ENCODE peak calls at places on chromosomes 5 and 9, in nine cellular contexts. S is GM20000; K is stimulated activated CD4-positive, alpha-beta T cell treated with anti-CD3 and anti-CD28 coated beads, Interleukin-12 subunit alpha, Interleukin-12 subunit beta, amount 100 ng/mL, for 4 hours; V is CD8-positive, alpha-beta T cell; A is SW 1271; O is left ventricle myocardium inferior; R is stimulated activated naive CD8-positive, alpha-beta T cell treated with anti-CD3 and anti-CD28 coated beads, Interleukin-15, Interleukin-2, amounts not matched to agents 100 U/mL and 50 U/mL, for 24 hours; Y is Right ventricle myocardium superior; G is dorsolateral prefrontal cortex. Q is an unnamed sample.

GRCh38 chr5:128673411-128673957 is 135.4 kb upstream of the FBN2 start:
- DNase-seq in S (no peak), R (no peak), O (no peak), G (no peak), Y (no peak), A (no peak), K (no peak), V (no peak), Q (no peak)

GRCh38 chr5:39395521-39395920 is 29.3 kb downstream of the DAB2 start:
- DNase-seq in O (no peak), R (no peak), V (no peak), K (no peak), S (no peak), Y (no peak), A (no peak), G (no peak), Q (no peak)

GRCh38 chr9:128409998-128410397 is 10.7 kb upstream of the CERCAM start:
- DNase-seq in A (no peak), G (peak; percentile 77), O (no peak), V (no peak), K (no peak), Y (no peak), R (no peak), S (no peak), Q (no peak)

GRCh38 chr5:133244242-133244641 is 192.4 kb downstream of the HSPA4 start:
- DNase-seq in S (peak; percentile 72), G (no peak), A (no peak), Y (no peak), K (no peak), O (no peak), V (no peak), R (no peak), Q (no peak)

GRCh38 chr9:73911814-73912213 is 585.3 kb upstream of the RORB start:
- DNase-seq in V (no peak), R (no peak), Y (no peak), A (no peak), S (no peak), O (no peak), K (no peak), G (no peak), Q (no peak)

GRCh38 chr9:12652973-12653372 is 40.2 kb upstream of the TYRP1 start:
- DNase-seq in A (no peak), G (no peak), S (no peak), V (no peak), O (no peak), K (no peak), Y (no peak), R (no peak), Q (no peak)

GRCh38 chr9:121538221-121538620 is 38.6 kb upstream of the GGTA1 start:
- DNase-seq in S (no peak), V (no peak), R (no peak), G (no peak), K (no peak), Y (peak; percentile 47), A (peak; percentile 29), O (no peak), Q (no peak)

GRCh38 chr5:44388504-44389409 is 463 bp downstream of the FGF10 start:
- DNase-seq in Y (peak; percentile 44), A (no peak), S (no peak), R (no peak), K (no peak), O (peak; percentile 14), G (no peak), V (no peak), Q (no peak)

GRCh38 chr9:4550777-4551476 is 60.7 kb downstream of the SLC1A1 start:
- DNase-seq in R (no peak), O (no peak), A (no peak), K (no peak), Y (no peak), V (no peak), S (no peak), G (no peak), Q (no peak)

GRCh38 chr5:72234265-72234700 is 85.8 kb downstream of the MRPS27 start:
- DNase-seq in A (peak; percentile 69), K (no peak), Y (no peak), V (no peak), R (no peak), S (peak; percentile 64), O (no peak), G (no peak), Q (no peak)

GRCh38 chr9:88653926-88654325 is 118.9 kb downstream of the NXNL2 start:
- DNase-seq in R (no peak), O (no peak), K (no peak), A (no peak), Y (no peak), S (no peak), G (no peak), V (no peak), Q (no peak)

GRCh38 chr9:101029300-101030021 is 934 bp downstream of the PLPPR1 start:
- DNase-seq in V (no peak), A (no peak), O (no peak), K (no peak), G (no peak), S (no peak), R (no peak), Y (no peak), Q (no peak)

GRCh38 chr5:134135091-134135655 is 20.7 kb downstream of the TCF7 start:
- DNase-seq in K (no peak), G (no peak), O (peak; percentile 3), Y (peak; percentile 6), A (no peak), R (peak; percentile 2), S (no peak), V (no peak), Q (no peak)

GRCh38 chr5:78887384-78888118 is 97.6 kb downstream of the ARSB start:
- DNase-seq in R (peak; percentile 8), S (peak; percentile 54), O (no peak), K (no peak), V (no peak), A (no peak), Y (no peak), G (no peak), Q (peak; percentile 46)

GRCh38 chr9:136438909-136439549 is 616 bp downstream of the INPP5E start:
- DNase-seq in Y (no peak), O (no peak), A (no peak), R (peak; percentile 71), S (peak; percentile 91), K (peak; percentile 59), V (peak; percentile 64), G (no peak), Q (peak; percentile 38)

GRCh38 chr5:146025108-146025507 is 80.3 kb downstream of the PLAC8L1 start:
- DNase-seq in Y (no peak), V (no peak), R (no peak), S (no peak), A (no peak), O (peak; percentile 37), K (no peak), G (no peak), Q (no peak)

GRCh38 chr9:70081120-70081495 is 37.5 kb downstream of the MAMDC2 start:
- DNase-seq in S (no peak), G (no peak), A (no peak), R (no peak), V (no peak), O (no peak), Y (no peak), K (no peak), Q (no peak)

GRCh38 chr9:137064027-137064879 is 6.1 kb downstream of the SAPCD2 start:
- DNase-seq in V (peak; percentile 77), G (peak; percentile 64), A (peak; percentile 47), K (peak; percentile 70), O (peak; percentile 77), R (peak; percentile 82), Y (peak; percentile 88), S (peak; percentile 81), Q (no peak)

GRCh38 chr9:71767421-71768321 is 642 bp downstream of the CEMIP2 start:
- DNase-seq in Y (peak; percentile 46), K (no peak), R (peak; percentile 29), S (no peak), G (no peak), A (peak; percentile 21), V (no peak), O (peak; percentile 20), Q (no peak)

GRCh38 chr9:69085523-69086283 is 50.2 kb downstream of the FXN start:
- DNase-seq in K (no peak), O (no peak), Y (no peak), A (no peak), R (no peak), S (no peak), V (no peak), G (no peak), Q (no peak)

GRCh38 chr9:87540444-87541105 is 42.9 kb downstream of the DAPK1 start:
- DNase-seq in S (no peak), A (no peak), K (no peak), O (no peak), R (no peak), Y (no peak), V (no peak), G (no peak), Q (no peak)

Q was measured in stimulated activated naive B cell treated with anti-CD40 and anti-IgM and Interleukin-4, amounts not matched to agents 10 μg/mL and 1 μg/mL and 100 μg/mL, for 72 hours.